ENCODE peak calls at places on chromosomes 7 and 10, in six cellular contexts. T is right cardiac atrium, P is cardiac muscle cell, M is GM23248, K is heart left ventricle, L is upper lobe of right lung. G is an unnamed sample.

GRCh38 chr7:20785211-20786048 is 1.3 kb downstream of the SP8 start:
- DNase-seq in P (no peak), L (no peak), K (no peak), T (peak), M (peak), G (peak)

GRCh38 chr7:24587853-24588252 is 14.6 kb downstream of the PALS2 start:
- DNase-seq in P (no peak), L (no peak), T (no peak), M (peak), K (no peak), G (peak)

GRCh38 chr10:28587970-28588290 is 55.0 kb downstream of the WAC start:
- DNase-seq in M (peak), K (no peak), L (no peak), P (peak), T (no peak), G (no peak)

GRCh38 chr7:51276091-51276605 is 40.5 kb downstream of the COBL start:
- DNase-seq in M (no peak), L (peak), T (no peak), P (no peak), K (no peak), G (no peak)

GRCh38 chr7:134789967-134790685 is 10.7 kb downstream of the CALD1 start:
- DNase-seq in P (peak), L (no peak), K (peak), M (peak), T (no peak), G (no peak)

GRCh38 chr10:97726636-97727178 is 10.2 kb upstream of the ZFYVE27 start:
- DNase-seq in P (peak), K (no peak), T (no peak), M (peak), L (no peak), G (no peak)

GRCh38 chr10:117218654-117219053 is 21.4 kb downstream of the KCNK18 start:
- DNase-seq in L (peak), M (no peak), T (no peak), P (no peak), K (no peak), G (peak)

GRCh38 chr7:98248156-98248555 is 3.9 kb downstream of the TECPR1 start:
- DNase-seq in L (no peak), K (no peak), P (no peak), M (no peak), T (peak), G (no peak)

GRCh38 chr10:131911451-131911850 is 10.6 kb downstream of the PPP2R2D start:
- DNase-seq in T (no peak), P (no peak), L (no peak), M (no peak), K (no peak), G (no peak)

GRCh38 chr7:468681-469590 is 50.7 kb downstream of the PDGFA start:
- DNase-seq in K (peak), P (no peak), L (peak), T (peak), M (peak), G (no peak)

GRCh38 chr7:157011333-157012112 is 1.1 kb upstream of the MNX1 start:
- DNase-seq in K (no peak), M (no peak), P (no peak), T (no peak), L (no peak), G (no peak)

GRCh38 chr10:15482168-15482567 is 111.1 kb upstream of the FAM171A1 start:
- DNase-seq in L (no peak), K (no peak), M (peak), P (peak), T (no peak), G (no peak)

GRCh38 chr7:77235280-77235679 is 35.7 kb upstream of the FGL2 start:
- DNase-seq in K (no peak), L (no peak), T (no peak), P (peak), M (peak), G (no peak)

GRCh38 chr7:159030490-159031134 is 114.1 kb downstream of the VIPR2 start:
- DNase-seq in T (peak), P (peak), M (peak), L (peak), K (peak), G (no peak)

GRCh38 chr10:76430330-76430729 is 998.9 kb downstream of the LRMDA start:
- DNase-seq in T (no peak), P (no peak), L (no peak), M (peak), K (no peak), G (no peak)

GRCh38 chr10:59905735-59906416 is 480 bp downstream of the CCDC6 start:
- DNase-seq in T (peak), L (peak), M (no peak), K (no peak), P (no peak), G (peak)

GRCh38 chr7:82153776-82154175 is 289.8 kb downstream of the CACNA2D1 start:
- DNase-seq in P (no peak), K (no peak), L (no peak), T (no peak), M (no peak), G (no peak)

GRCh38 chr7:32164341-32164996 is 94.3 kb upstream of the PDE1C start:
- DNase-seq in L (no peak), T (no peak), M (peak), K (peak), P (peak), G (no peak)

GRCh38 chr10:44966816-44967509 is 7.4 kb downstream of the RASSF4 start:
- DNase-seq in T (no peak), M (no peak), L (no peak), K (peak), P (no peak), G (no peak)

GRCh38 chr7:45593877-45594276 is 19.7 kb downstream of the ADCY1 start:
- DNase-seq in T (no peak), M (no peak), P (no peak), K (no peak), L (no peak), G (no peak)

GRCh38 chr7:7670490-7670889 is 29.9 kb downstream of the UMAD1 start:
- DNase-seq in M (no peak), P (no peak), L (no peak), T (no peak), K (no peak), G (no peak)

GRCh38 chr10:122307669-122308486 is 36.8 kb downstream of the BTBD16 start:
- DNase-seq in M (peak), L (no peak), T (peak), K (peak), P (peak), G (no peak)

GRCh38 chr10:15943461-15943860 is 83.2 kb upstream of the MINDY3 start:
- DNase-seq in T (no peak), P (no peak), M (no peak), L (no peak), K (no peak), G (no peak)

GRCh38 chr7:117995850-117996650 is 122.8 kb upstream of the CTTNBP2 start:
- DNase-seq in K (no peak), L (no peak), T (no peak), P (no peak), M (no peak), G (no peak)

GRCh38 chr7:78099715-78100477 is 301.3 kb downstream of the PHTF2 start:
- DNase-seq in T (no peak), M (peak), L (no peak), K (no peak), P (peak), G (no peak)

GRCh38 chr7:46755120-46756034 is 826.5 kb downstream of the TNS3 start:
- DNase-seq in T (no peak), M (no peak), L (no peak), P (no peak), K (no peak), G (no peak)

GRCh38 chr10:80968903-80969302 is 431.2 kb downstream of the SH2D4B start:
- DNase-seq in K (no peak), L (no peak), T (no peak), P (no peak), M (no peak), G (no peak)

DNA sequence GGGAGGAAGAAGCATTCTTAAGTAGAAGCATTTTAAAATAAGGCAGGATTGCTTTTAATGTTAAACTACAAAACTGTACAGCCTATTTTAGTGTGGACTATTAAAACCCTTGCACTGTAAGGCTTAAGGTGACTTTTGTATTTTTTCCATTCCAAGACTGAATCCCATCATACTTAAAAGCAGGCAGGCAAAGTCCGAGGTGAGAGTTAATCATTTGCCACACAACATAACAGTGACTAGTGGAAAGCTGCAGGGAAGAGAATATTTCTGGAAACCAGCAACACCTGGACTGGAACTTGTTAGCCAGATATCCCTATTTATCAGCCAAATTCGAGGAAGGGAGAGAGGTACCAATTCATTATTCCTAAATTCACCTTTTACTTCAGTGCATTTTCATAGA is 3.5 kb downstream of the PRR15 start:
- DNase-seq in M (no peak), L (no peak), K (no peak), T (no peak), P (no peak), G (no peak)
- H3K27ac ChIP-seq in M (no peak), L (no peak), K (no peak), T (no peak), P (no peak), G (no peak)

GRCh38 chr7:90843467-90843866 is 247.3 kb downstream of the CDK14 start:
- DNase-seq in L (no peak), K (no peak), P (no peak), M (no peak), T (no peak), G (no peak)
- H3K27ac ChIP-seq in L (no peak), K (no peak), P (no peak), M (no peak), T (no peak), G (no peak)

DNA sequence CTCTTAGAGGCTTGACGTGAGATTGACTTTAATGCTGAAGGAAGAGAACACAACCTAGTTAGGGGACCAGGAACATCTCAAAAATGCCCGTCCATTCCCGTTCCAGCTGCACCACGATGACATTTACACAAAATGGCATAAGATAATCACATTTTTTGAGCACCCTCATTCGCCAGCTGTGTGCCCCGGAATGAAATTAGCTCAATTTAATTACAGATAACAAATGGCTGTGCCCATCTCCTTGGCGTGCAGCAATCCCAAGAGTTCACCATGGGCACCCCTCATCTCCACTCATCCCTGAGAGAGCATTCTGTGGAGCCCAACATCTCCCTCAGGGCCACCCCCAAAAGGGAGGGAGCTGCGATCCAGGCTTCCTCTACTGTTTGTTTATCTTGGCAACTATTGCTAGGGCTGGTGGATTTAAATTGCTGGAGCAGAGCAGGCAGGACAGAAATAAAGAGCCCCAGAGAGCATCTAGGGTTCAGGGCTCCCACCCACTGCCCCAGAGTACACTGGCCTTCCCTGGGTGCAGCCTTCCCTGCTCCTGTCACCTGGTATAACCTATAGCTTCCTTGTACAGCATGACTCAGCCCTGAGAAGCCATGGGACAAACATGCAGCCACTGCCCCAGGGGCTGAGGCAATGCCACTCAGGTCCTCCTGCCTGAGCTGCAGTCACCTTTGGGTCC is 263.5 kb downstream of the ZEB1 start:
- DNase-seq in P (peak), L (no peak), M (peak), T (peak), K (peak), G (peak)
- H3K27ac ChIP-seq in P (no peak), L (peak), M (no peak), T (peak), K (peak), G (no peak)

DNA sequence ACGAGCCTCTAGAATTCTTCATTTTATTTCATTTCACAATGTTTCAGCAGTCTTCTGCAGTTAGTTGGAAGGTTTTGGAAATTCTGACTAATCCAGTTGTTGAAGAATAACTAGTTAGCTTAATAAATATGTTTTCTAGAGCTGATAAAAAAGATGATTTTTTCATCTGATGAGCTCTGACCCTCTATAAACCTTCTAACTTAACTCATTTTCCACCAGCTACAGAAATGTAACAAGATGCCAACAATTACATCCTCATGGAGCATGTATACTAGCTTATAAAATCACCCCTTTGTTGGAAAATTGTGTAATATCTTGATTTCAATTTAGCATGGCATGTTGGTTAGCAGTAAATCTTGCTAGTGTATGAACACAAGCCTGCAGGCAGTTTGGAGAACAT is 33.1 kb downstream of the KAT6B start:
- DNase-seq in K (no peak), P (peak), L (no peak), T (no peak), M (peak), G (no peak)
- H3K27ac ChIP-seq in K (no peak), P (no peak), L (no peak), T (no peak), M (no peak), G (no peak)

GRCh38 chr10:110225441-110225755 is 18.0 kb downstream of the MXI1 start:
- DNase-seq in P (no peak), T (no peak), M (no peak), L (no peak), K (no peak), G (no peak)
- H3K27ac ChIP-seq in P (peak), T (peak), M (peak), L (peak), K (peak), G (no peak)

GRCh38 chr10:11602357-11602756 is 9.1 kb downstream of the USP6NL start:
- DNase-seq in L (no peak), M (no peak), P (no peak), K (no peak), T (no peak), G (no peak)
- H3K27ac ChIP-seq in L (no peak), M (no peak), P (no peak), K (no peak), T (no peak), G (no peak)

G was measured in SJCRH30.